ENCODE peak calls at places on chromosomes 6 and 20, in five cellular contexts. J is HCT116, G is progenitor cell of endocrine pancreas, S is lower lobe of right lung, W is WTC11. D is an unnamed sample.

GRCh38 chr20:45021626-45022025 is 55.3 kb downstream of the STK4 start:
- DNase-seq in J (no peak), G (no peak), S (no peak), W (no peak), D (no peak)

GRCh38 chr20:1660263-1660662 is 2.7 kb upstream of the SIRPG start:
- DNase-seq in J (no peak), G (no peak), S (no peak), W (no peak), D (no peak)

GRCh38 chr6:137731960-137732616 is 135.0 kb upstream of the TNFAIP3 start:
- DNase-seq in J (no peak), G (no peak), S (no peak), W (no peak), D (no peak)

GRCh38 chr6:4388675-4389074 is 253.3 kb upstream of the ECI2 start:
- DNase-seq in J (no peak), G (no peak), S (no peak), W (peak; percentile 28), D (peak; percentile 47)

GRCh38 chr6:17714879-17715860 is 8.4 kb upstream of the NUP153 start:
- DNase-seq in J (peak; percentile 74), G (no peak), S (no peak), W (no peak), D (no peak)

GRCh38 chr6:108417027-108417426 is 122.2 kb downstream of the AFG1L start:
- DNase-seq in J (no peak), G (no peak), S (no peak), W (no peak), D (no peak)

GRCh38 chr6:159131709-159132108 is 37.5 kb upstream of the FNDC1 start:
- DNase-seq in J (no peak), G (no peak), S (no peak), W (no peak), D (no peak)

GRCh38 chr6:13548500-13549210 is 25.7 kb upstream of the SIRT5 start:
- DNase-seq in J (no peak), G (no peak), S (no peak), W (peak; percentile 26), D (no peak)

GRCh38 chr6:73969982-73970960 is 274.3 kb downstream of the CD109 start:
- DNase-seq in J (peak; percentile 74), G (no peak), S (no peak), W (no peak), D (no peak)

GRCh38 chr20:35773154-35773751 is 1.4 kb downstream of the PHF20 start:
- DNase-seq in J (no peak), G (no peak), S (no peak), W (no peak), D (no peak)

GRCh38 chr6:12801141-12801540 is 84.6 kb downstream of the PHACTR1 start:
- DNase-seq in J (no peak), G (no peak), S (no peak), W (no peak), D (no peak)

GRCh38 chr6:137630666-137631065 is 136.5 kb upstream of the OLIG3 start:
- DNase-seq in J (no peak), G (no peak), S (no peak), W (no peak), D (no peak)

GRCh38 chr6:127436578-127437110 is 22.5 kb downstream of the KIAA0408 start:
- DNase-seq in J (no peak), G (no peak), S (no peak), W (no peak), D (no peak)

GRCh38 chr6:70956451-70957283 is at the start of gene B3GAT2:
- DNase-seq in J (no peak), G (peak; percentile 19), S (no peak), W (peak; percentile 60), D (peak; percentile 36)

GRCh38 chr20:41232971-41233926 is 84.3 kb downstream of the ZHX3 start:
- DNase-seq in J (no peak), G (no peak), S (no peak), W (no peak), D (no peak)

GRCh38 chr6:143939364-143939763 is 68.7 kb downstream of the PLAGL1 start:
- DNase-seq in J (no peak), G (no peak), S (no peak), W (no peak), D (no peak)

DNA sequence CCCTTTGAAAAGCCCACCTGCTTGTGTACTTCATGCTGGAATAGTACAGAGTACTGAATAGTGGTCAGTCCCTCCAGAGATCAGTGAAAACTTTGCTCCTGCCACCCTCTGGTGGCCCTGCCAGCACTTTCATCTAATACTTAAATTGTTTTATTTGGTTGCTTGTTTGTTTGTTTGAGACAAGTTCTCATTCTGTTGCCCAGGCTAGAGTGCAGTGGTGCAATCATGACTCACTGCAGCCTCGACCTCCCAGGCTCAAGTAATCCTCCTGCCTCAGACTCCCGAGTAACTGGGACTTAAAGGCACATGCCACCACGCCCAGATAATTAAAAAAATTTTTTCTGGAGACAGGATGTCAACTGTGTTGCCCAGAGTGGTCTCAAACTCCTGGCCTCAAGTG is 9.1 kb downstream of the FAM83D start:
- DNase-seq in J (no peak), G (no peak), S (no peak), W (no peak), D (no peak)
- TF ChIP-seq CTCF in J (peak; percentile 45), G (no peak), S (no peak), W (no peak), D (peak; percentile 26)

DNA sequence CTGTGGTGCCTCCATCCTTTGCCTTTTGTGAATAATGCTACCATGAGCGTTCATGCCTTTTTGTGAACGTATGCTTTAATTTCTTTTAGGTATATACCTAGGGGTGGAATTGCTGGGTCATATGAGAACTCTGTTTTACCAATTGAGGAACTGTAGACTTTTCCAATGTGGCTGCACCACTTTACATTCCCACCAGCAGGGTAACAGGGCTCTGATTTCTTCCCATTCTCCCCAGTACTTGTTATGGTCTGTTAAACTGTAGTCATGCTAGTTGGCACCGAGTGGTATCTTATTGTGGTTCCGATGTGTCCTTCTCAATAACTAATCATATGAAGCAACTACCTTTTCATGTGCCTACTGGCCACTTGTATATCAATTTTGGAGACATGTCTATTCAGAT is 312.1 kb downstream of the GMDS start:
- DNase-seq in J (no peak), G (no peak), S (no peak), W (no peak), D (no peak)
- TF ChIP-seq CTCF in J (no peak), G (no peak), S (no peak), W (no peak), D (no peak)

GRCh38 chr20:15699431-15700146 is 873.7 kb downstream of the KIF16B start:
- DNase-seq in J (no peak), G (no peak), S (no peak), W (peak; percentile 62), D (no peak)
- TF ChIP-seq CTCF in J (no peak), G (no peak), S (no peak), W (peak; percentile 58), D (peak; percentile 23)

DNA sequence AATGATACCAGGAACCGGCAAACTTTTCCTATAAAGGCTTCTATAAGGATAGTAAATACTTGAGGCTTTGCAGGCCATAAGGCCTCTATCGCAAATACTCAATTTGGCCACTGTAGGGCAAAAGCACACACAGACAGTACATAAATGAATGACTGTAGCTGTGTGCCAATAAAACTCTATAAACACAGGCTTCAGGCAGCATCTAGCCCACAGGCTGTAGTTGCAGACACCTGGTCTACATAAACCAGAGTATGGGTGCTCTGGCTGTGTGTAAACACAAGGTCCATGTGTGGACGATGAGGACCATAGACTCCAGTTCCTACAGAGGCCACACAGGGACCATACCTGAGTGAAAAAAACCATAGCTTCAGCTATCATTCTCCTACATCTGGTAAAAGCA is 52.2 kb downstream of the ZMYND8 start:
- DNase-seq in J (no peak), G (no peak), S (no peak), W (no peak), D (no peak)
- TF ChIP-seq CTCF in J (no peak), G (no peak), S (no peak), W (no peak), D (peak; percentile 27)

DNA sequence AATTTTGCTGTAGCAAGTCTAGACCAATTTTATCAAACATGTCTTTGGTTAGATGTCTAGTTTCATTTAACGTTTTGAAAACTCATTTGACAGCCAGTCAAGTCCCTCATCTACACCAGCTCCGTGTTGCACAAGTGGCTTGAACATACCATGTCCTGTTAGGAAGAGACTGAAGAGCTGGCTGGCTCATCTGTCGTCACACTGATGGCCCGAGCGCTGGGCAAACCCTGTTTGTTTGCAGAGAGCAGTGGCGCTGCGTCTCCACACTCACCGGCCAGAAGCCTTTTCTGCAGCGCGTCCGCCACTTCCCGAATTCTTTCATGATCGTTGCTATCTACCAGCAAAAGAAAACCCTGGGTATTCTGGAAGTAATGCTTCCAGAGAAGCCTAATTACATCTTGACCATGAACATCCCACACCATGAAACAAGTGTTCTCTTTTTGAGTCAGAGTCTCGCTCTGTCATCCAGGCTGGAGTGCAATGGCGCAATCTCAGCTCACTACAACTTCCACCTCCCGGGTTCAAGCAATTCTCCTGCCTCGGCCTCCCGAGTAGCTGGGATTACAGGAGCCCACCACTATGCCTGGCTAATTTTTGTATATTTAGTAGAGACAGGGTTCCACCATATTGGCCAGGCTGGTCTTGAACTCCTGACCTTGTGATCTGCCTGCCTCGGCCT is 10.7 kb upstream of the TCFL5 start:
- DNase-seq in J (no peak), G (no peak), S (no peak), W (no peak), D (no peak)
- TF ChIP-seq CTCF in J (no peak), G (no peak), S (no peak), W (no peak), D (no peak)

GRCh38 chr6:35687658-35688604 is 784 bp downstream of the FKBP5 start:
- DNase-seq in J (peak; percentile 18), G (peak; percentile 39), S (peak; percentile 83), W (peak; percentile 74), D (peak; percentile 40)
- TF ChIP-seq CTCF in J (no peak), G (no peak), S (no peak), W (no peak), D (no peak)

GRCh38 chr6:52595796-52596130 is 18.9 kb upstream of the TRAM2 start:
- DNase-seq in J (no peak), G (no peak), S (no peak), W (no peak), D (no peak)
- TF ChIP-seq CTCF in J (no peak), G (no peak), S (no peak), W (no peak), D (no peak)